ENCODE peak calls at places on chromosomes 2 and 18, in five cellular contexts. N is GM19239, Z is skeletal muscle cell, X is T-helper 1 cell, C is HTR-8/SVneo. F is an unnamed sample.

GRCh38 chr2:155145758-155146229 is 447.3 kb downstream of the KCNJ3 start:
- DNase-seq in Z (no peak), C (no peak), N (peak; percentile 5), X (no peak), F (no peak)

GRCh38 chr2:20678751-20679150 is 11.8 kb downstream of the GDF7 start:
- DNase-seq in X (no peak), C (no peak), Z (no peak), N (no peak), F (no peak)

GRCh38 chr2:238954841-238955521 is 107.1 kb downstream of the TWIST2 start:
- DNase-seq in Z (no peak), N (no peak), C (no peak), X (no peak), F (no peak)

GRCh38 chr2:165758276-165758675 is 35.8 kb downstream of the GALNT3 start:
- DNase-seq in N (no peak), Z (no peak), C (no peak), X (no peak), F (no peak)

GRCh38 chr2:69643602-69644505 is at the start of gene AAK1:
- DNase-seq in C (peak; percentile 86), N (no peak), Z (peak; percentile 48), X (peak; percentile 77), F (peak; percentile 75)

GRCh38 chr2:174573621-174574081 is 24.0 kb downstream of the WIPF1 start:
- DNase-seq in Z (no peak), C (no peak), X (peak; percentile 30), N (no peak), F (no peak)

GRCh38 chr2:45264227-45265225 is 255.3 kb upstream of the SIX2 start:
- DNase-seq in N (no peak), X (no peak), Z (peak; percentile 33), C (no peak), F (no peak)

GRCh38 chr2:32780961-32781360 is 153.1 kb downstream of the TTC27 start:
- DNase-seq in Z (no peak), X (no peak), N (no peak), C (no peak), F (no peak)

GRCh38 chr18:64100136-64100922 is 48.6 kb downstream of the LINC00305 start:
- DNase-seq in N (no peak), C (no peak), Z (peak; percentile 6), X (no peak), F (no peak)

GRCh38 chr2:37982147-37982582 is 57.1 kb downstream of the RMDN2 start:
- DNase-seq in N (no peak), X (peak; percentile 20), Z (no peak), C (peak; percentile 28), F (peak; percentile 47)

GRCh38 chr2:181682795-181683517 is 2.6 kb upstream of the NEUROD1 start:
- DNase-seq in N (no peak), X (no peak), Z (no peak), C (no peak), F (no peak)

GRCh38 chr2:11203480-11203879 is 48.2 kb downstream of the SLC66A3 start:
- DNase-seq in X (no peak), C (peak; percentile 68), Z (peak; percentile 10), N (no peak), F (peak; percentile 88)

GRCh38 chr2:25332571-25332970 is 9.2 kb downstream of the DNMT3A start:
- DNase-seq in Z (no peak), C (no peak), X (no peak), N (no peak), F (no peak)

GRCh38 chr2:26302846-26303245 is 43.1 kb upstream of the SELENOI start:
- DNase-seq in N (no peak), Z (no peak), X (no peak), C (no peak), F (no peak)

GRCh38 chr18:33579868-33580205 is 1.8 kb downstream of the ASXL3 start:
- DNase-seq in X (no peak), Z (no peak), C (no peak), N (no peak), F (no peak)

F was measured in Panc1.